ENCODE peak calls at places on chromosomes 1 and 21, in four cellular contexts. J is PC-3, B is AG09309, M is upper lobe of right lung. F is an unnamed sample.

GRCh38 chr21:31173881-31174555 is 135.7 kb upstream of the KRTAP19-8 start:
- DNase-seq in J (no peak), B (no peak), M (no peak), F (no peak)

GRCh38 chr1:75732703-75733102 is 8.2 kb downstream of the ACADM start:
- DNase-seq in J (no peak), B (no peak), M (no peak), F (no peak)

GRCh38 chr1:204902674-204903073 is 32.0 kb downstream of the NFASC start:
- DNase-seq in J (no peak), B (no peak), M (no peak), F (no peak)

GRCh38 chr1:60583696-60584095 is 498.7 kb upstream of the NFIA start:
- DNase-seq in J (no peak), B (no peak), M (no peak), F (no peak)

GRCh38 chr1:39525366-39526165 is 34.1 kb downstream of the BMP8A start:
- DNase-seq in J (no peak), B (no peak), M (no peak), F (no peak)

GRCh38 chr1:162716123-162716522 is 74.4 kb upstream of the HSD17B7 start:
- DNase-seq in J (no peak), B (no peak), M (no peak), F (no peak)

GRCh38 chr1:233393084-233393840 is 65.7 kb downstream of the MAP3K21 start:
- DNase-seq in J (no peak), B (no peak), M (no peak), F (peak)

GRCh38 chr1:3915551-3916121 is 15.6 kb upstream of the C1orf174 start:
- DNase-seq in J (no peak), B (no peak), M (no peak), F (no peak)

GRCh38 chr21:36609654-36610053 is 89.3 kb upstream of the SIM2 start:
- DNase-seq in J (no peak), B (no peak), M (no peak), F (no peak)

GRCh38 chr1:211942583-211942982 is 92.8 kb downstream of the INTS7 start:
- DNase-seq in J (no peak), B (no peak), M (no peak), F (no peak)

GRCh38 chr1:150535511-150536281 is 13.5 kb upstream of the ADAMTSL4 start:
- DNase-seq in J (no peak), B (no peak), M (no peak), F (no peak)

GRCh38 chr1:113835686-113836290 is 23.5 kb upstream of the RSBN1 start:
- DNase-seq in J (peak), B (no peak), M (no peak), F (peak)

GRCh38 chr21:43997766-43998742 is 14.1 kb upstream of the TRAPPC10 start:
- DNase-seq in J (peak), B (no peak), M (no peak), F (peak)

GRCh38 chr1:86687595-86687994 is 16.8 kb upstream of the SH3GLB1 start:
- DNase-seq in J (peak), B (no peak), M (no peak), F (peak)

GRCh38 chr21:21921410-21922232 is 923.4 kb downstream of the NCAM2 start:
- DNase-seq in J (peak), B (no peak), M (no peak), F (peak)

GRCh38 chr21:18522181-18522771 is 118.7 kb upstream of the TMPRSS15 start:
- DNase-seq in J (peak), B (no peak), M (no peak), F (no peak)

GRCh38 chr1:210438928-210439841 is 110.5 kb downstream of the HHAT start:
- DNase-seq in J (peak), B (peak), M (no peak), F (peak)

GRCh38 chr1:38020361-38020760 is 7.8 kb downstream of the UTP11 start:
- DNase-seq in J (no peak), B (no peak), M (no peak), F (no peak)

GRCh38 chr1:12438349-12438924 is 179.6 kb downstream of the DHRS3 start:
- DNase-seq in J (peak), B (no peak), M (no peak), F (peak)

GRCh38 chr1:51578383-51579109 is 38.3 kb upstream of the OSBPL9 start:
- DNase-seq in J (no peak), B (no peak), M (no peak), F (no peak)

GRCh38 chr1:225834417-225835329 is 24.7 kb downstream of the EPHX1 start:
- DNase-seq in J (no peak), B (peak), M (no peak), F (no peak)

GRCh38 chr1:41683681-41684500 is 199.4 kb upstream of the EDN2 start:
- DNase-seq in J (peak), B (no peak), M (peak), F (peak)

GRCh38 chr21:44534688-44535087 is 5.3 kb downstream of the KRTAP10-1 start:
- DNase-seq in J (no peak), B (no peak), M (no peak), F (no peak)

GRCh38 chr1:91684599-91685196 is 184.0 kb downstream of the CDC7 start:
- DNase-seq in J (no peak), B (no peak), M (no peak), F (no peak)

GRCh38 chr1:30782361-30783243 is 25.0 kb upstream of the LAPTM5 start:
- DNase-seq in J (peak), B (no peak), M (peak), F (peak)

GRCh38 chr1:186829679-186830587 is 1.2 kb downstream of the PLA2G4A start:
- DNase-seq in J (no peak), B (no peak), M (peak), F (no peak)

GRCh38 chr1:99539131-99539530 is 106.8 kb upstream of the PALMD start:
- DNase-seq in J (no peak), B (no peak), M (no peak), F (no peak)

GRCh38 chr1:203046984-203047630 is 20.8 kb downstream of the PPFIA4 start:
- DNase-seq in J (peak), B (peak), M (no peak), F (peak)

GRCh38 chr1:167487614-167488013 is 30.7 kb downstream of the CD247 start:
- DNase-seq in J (no peak), B (no peak), M (no peak), F (no peak)

GRCh38 chr1:170618418-170618817 is 45.5 kb upstream of the PRRX1 start:
- DNase-seq in J (no peak), B (no peak), M (no peak), F (no peak)

GRCh38 chr1:197811769-197812168 is 36.5 kb upstream of the DENND1B start:
- DNase-seq in J (no peak), B (no peak), M (no peak), F (peak)

GRCh38 chr1:10353282-10353681 is 45.6 kb upstream of the PGD start:
- DNase-seq in J (no peak), B (no peak), M (no peak), F (no peak)

GRCh38 chr1:54705153-54705552 is 10.5 kb upstream of the TTC4 start:
- DNase-seq in J (peak), B (no peak), M (no peak), F (no peak)

GRCh38 chr1:229420224-229420623 is 13.7 kb downstream of the ACTA1 start:
- DNase-seq in J (no peak), B (no peak), M (peak), F (no peak)

GRCh38 chr1:226792368-226792767 is 53.3 kb upstream of the ITPKB start:
- DNase-seq in J (no peak), B (no peak), M (no peak), F (no peak)

GRCh38 chr1:159929155-159930051 is 4.1 kb upstream of the TAGLN2 start:
- DNase-seq in J (no peak), B (no peak), M (peak), F (no peak)

GRCh38 chr1:198373376-198373775 is 167.1 kb downstream of the ATP6V1G3 start:
- DNase-seq in J (peak), B (no peak), M (no peak), F (peak)

GRCh38 chr1:232891116-232891515 is 59.3 kb upstream of the NTPCR start:
- DNase-seq in J (peak), B (peak), M (no peak), F (no peak)

GRCh38 chr21:15367061-15367626 is 302.3 kb upstream of the NRIP1 start:
- DNase-seq in J (no peak), B (no peak), M (no peak), F (no peak)

DNA sequence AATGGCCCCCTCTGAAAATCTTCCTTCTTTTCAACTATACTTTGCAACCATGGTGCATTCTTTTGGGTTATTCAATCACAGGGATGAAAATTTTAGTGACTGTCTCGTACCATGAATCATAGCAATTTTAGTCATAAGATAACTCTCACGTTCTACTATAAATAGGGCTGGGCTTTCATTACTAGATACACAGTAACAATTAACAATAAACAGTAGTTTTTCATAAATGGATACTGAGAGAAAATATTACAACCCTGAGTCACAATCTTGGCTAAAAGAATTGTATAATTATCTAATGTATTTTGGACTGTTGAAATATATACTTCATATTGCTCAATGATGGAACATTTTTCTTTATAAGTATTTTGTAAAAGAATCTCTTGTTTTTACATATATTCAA is 96.1 kb downstream of the TEX35 start:
- DNase-seq in J (peak), B (peak), M (no peak), F (peak)
- H3K4me3 ChIP-seq in J (peak), B (no peak), M (no peak), F (no peak)

GRCh38 chr1:16012590-16013219 is 5.1 kb downstream of the HSPB7 start:
- DNase-seq in J (peak), B (no peak), M (peak), F (peak)

GRCh38 chr1:16014509-16015482 is 3.0 kb downstream of the HSPB7 start:
- DNase-seq in J (no peak), B (no peak), M (no peak), F (no peak)

GRCh38 chr1:16011936-16012589 is 5.8 kb downstream of the HSPB7 start:
- DNase-seq in J (no peak), B (no peak), M (no peak), F (no peak)

GRCh38 chr1:16013908-16014258 is 4.0 kb downstream of the HSPB7 start:
- DNase-seq in J (no peak), B (no peak), M (no peak), F (no peak)

DNA sequence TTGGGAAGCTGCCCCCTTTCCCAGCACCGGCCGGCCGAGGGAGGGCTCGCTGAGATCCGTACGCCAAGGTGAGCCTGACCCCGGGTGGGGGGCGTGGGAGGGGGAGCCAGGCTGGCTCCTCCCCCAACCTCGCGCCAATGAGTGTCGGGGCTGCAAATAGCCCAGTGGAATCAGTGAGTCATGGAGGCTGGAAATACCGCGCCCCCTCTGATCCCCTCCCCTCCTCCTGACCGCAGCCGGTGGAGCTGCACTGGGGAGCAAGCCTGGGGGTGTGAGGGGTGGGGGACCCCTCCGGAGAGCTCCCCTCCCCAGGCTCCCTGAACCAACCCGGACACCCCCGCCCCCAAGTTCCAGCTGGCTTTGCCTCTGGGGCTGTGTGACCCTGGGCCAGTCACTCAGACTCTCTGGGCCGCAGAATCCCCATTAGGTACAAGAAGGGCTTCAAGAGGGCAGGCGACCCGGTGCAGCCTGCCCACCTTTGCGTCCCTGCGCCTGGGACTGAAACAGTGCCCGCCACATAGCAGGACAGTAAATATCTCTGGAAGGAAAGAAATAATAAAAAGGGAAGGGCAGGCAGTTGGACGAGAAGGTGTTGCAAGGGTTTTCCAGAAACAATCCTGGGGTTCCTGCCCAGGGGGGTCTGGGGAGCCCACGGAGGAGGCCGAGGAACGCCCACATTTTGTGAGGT is 4.5 kb downstream of the HSPB7 start:
- DNase-seq in J (peak), B (no peak), M (no peak), F (peak)
- H3K4me3 ChIP-seq in J (peak), B (peak), M (peak), F (peak)

DNA sequence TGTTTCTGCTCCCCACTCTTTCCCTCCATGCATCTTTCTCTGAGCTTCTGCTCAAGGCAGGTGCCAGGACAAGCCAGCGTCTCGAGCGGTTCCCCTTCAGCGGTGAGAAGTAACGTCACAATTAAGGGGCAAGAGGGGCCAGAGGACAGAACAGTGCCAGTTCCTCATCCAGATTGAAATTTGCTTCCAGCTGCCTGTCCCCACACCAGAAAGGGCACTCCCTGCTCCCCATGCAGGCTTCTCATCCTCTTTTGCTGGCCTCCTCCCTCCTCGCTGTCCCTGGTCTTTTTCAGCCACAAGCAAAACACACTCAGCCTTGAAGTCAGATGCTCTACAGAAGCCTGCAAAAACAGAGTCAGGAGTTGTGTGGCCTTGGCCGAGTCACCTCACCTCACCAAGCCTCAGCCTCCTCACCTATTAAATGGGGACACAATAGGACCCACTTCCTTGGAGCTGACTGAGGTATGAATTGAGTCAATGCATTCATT is 35.0 kb upstream of the ECE1 start:
- DNase-seq in J (no peak), B (no peak), M (no peak), F (no peak)
- H3K4me3 ChIP-seq in J (peak), B (no peak), M (no peak), F (no peak)

GRCh38 chr1:153262462-153263157 is 3.1 kb downstream of the LORICRIN start:
- DNase-seq in J (no peak), B (no peak), M (no peak), F (no peak)
- H3K4me3 ChIP-seq in J (no peak), B (no peak), M (no peak), F (no peak)

GRCh38 chr1:78003882-78004718 is 639 bp upstream of the DNAJB4 start:
- DNase-seq in J (peak), B (peak), M (no peak), F (peak)
- H3K4me3 ChIP-seq in J (peak), B (peak), M (peak), F (peak)